ENCODE peak calls at places on chromosomes 13 and 19, in ten cellular contexts. L is uterus; V is activated B cell treated with CpG ODN at 0.5 μM for 24 hours; Y is fibroblast of the conjunctiva; H is activated CD4-positive, CD25-positive, alpha-beta regulatory T cell treated with anti-CD3 and anti-CD28 coated beads, Interleukin-2, amount 50 U/mL, for 16 hours; G is NCI-H82; D is GM03348; K is GM04504; B is HS-27A; Z is NCI-H774. F is an unnamed sample.

GRCh38 chr19:57103573-57104277 is 16.1 kb upstream of the USP29 start:
- DNase-seq in L (peak), V (peak), H (peak), K (peak), B (peak), D (peak), G (peak), Z (peak), Y (peak), F (no peak)

GRCh38 chr19:47231215-47232054 is 436 bp upstream of the BBC3 start:
- DNase-seq in H (peak), L (peak), V (peak), B (no peak), Y (peak), D (peak), Z (peak), K (peak), G (peak), F (no peak)

GRCh38 chr13:83024226-83024625 is 858.0 kb downstream of the SLITRK1 start:
- DNase-seq in D (peak), Z (no peak), Y (no peak), B (no peak), L (no peak), V (no peak), K (no peak), H (no peak), G (no peak), F (no peak)

GRCh38 chr13:53151692-53152421 is 123.2 kb downstream of the OLFM4 start:
- DNase-seq in L (peak), D (peak), G (peak), B (no peak), Z (peak), Y (peak), K (no peak), H (no peak), V (no peak), F (no peak)

GRCh38 chr19:7602240-7602934 is 6.7 kb downstream of the CAMSAP3 start:
- DNase-seq in K (no peak), Y (no peak), V (no peak), Z (no peak), G (no peak), D (no peak), B (no peak), H (no peak), L (no peak), F (no peak)

GRCh38 chr19:6381030-6381750 is 5.5 kb upstream of the PSPN start:
- DNase-seq in L (no peak), B (no peak), G (peak), V (no peak), Y (no peak), H (no peak), D (no peak), Z (no peak), K (no peak), F (no peak)

GRCh38 chr13:74570834-74571233 is 436.6 kb upstream of the KLF12 start:
- DNase-seq in V (no peak), B (no peak), Z (no peak), Y (peak), H (no peak), G (no peak), D (no peak), L (no peak), K (no peak), F (no peak)

GRCh38 chr13:40342901-40343300 is 323.5 kb downstream of the FOXO1 start:
- DNase-seq in H (no peak), B (no peak), Z (no peak), G (no peak), Y (no peak), L (no peak), K (no peak), D (no peak), V (no peak), F (no peak)

GRCh38 chr13:30049692-30050091 is 199.3 kb upstream of the UBL3 start:
- DNase-seq in Y (no peak), H (no peak), K (no peak), L (no peak), Z (no peak), B (no peak), G (no peak), D (no peak), V (no peak), F (no peak)

GRCh38 chr13:106566682-106567420 is 1.1 kb downstream of the ARGLU1 start:
- DNase-seq in K (no peak), V (no peak), H (no peak), L (peak), D (peak), G (peak), Y (peak), B (no peak), Z (peak), F (peak)

GRCh38 chr13:49996951-49997895 is at the start of gene TRIM13:
- DNase-seq in D (peak), Y (peak), B (peak), V (peak), K (peak), L (peak), Z (peak), H (peak), G (peak), F (peak)

GRCh38 chr13:31742102-31742695 is 2.9 kb downstream of the RXFP2 start:
- DNase-seq in G (peak), Y (peak), L (peak), K (peak), V (peak), H (peak), B (no peak), D (peak), Z (peak), F (no peak)

GRCh38 chr19:48551437-48552302 is at the start of gene SULT2B1:
- DNase-seq in D (no peak), L (no peak), H (no peak), V (no peak), G (no peak), K (no peak), B (no peak), Y (no peak), Z (peak), F (no peak)

GRCh38 chr19:13850910-13851753 is 25.8 kb upstream of the NANOS3 start:
- DNase-seq in V (peak), D (peak), H (no peak), B (no peak), Z (peak), L (peak), Y (peak), K (peak), G (no peak), F (peak)

GRCh38 chr19:50333737-50334617 is 4.8 kb upstream of the KCNC3 start:
- DNase-seq in D (peak), Z (peak), V (peak), B (no peak), H (peak), K (peak), Y (peak), L (peak), G (peak), F (no peak)

GRCh38 chr19:46271488-46272197 is 25.2 kb upstream of the HIF3A start:
- DNase-seq in L (peak), K (peak), V (no peak), B (no peak), Z (no peak), G (no peak), H (no peak), Y (no peak), D (peak), F (no peak)

GRCh38 chr13:51837016-51837415 is 8.0 kb downstream of the TMEM272 start:
- DNase-seq in V (no peak), B (no peak), Y (no peak), D (no peak), H (no peak), Z (no peak), K (no peak), L (no peak), G (no peak), F (no peak)

GRCh38 chr19:18257503-18258470 is 16.5 kb downstream of the IQCN start:
- DNase-seq in B (no peak), V (no peak), L (no peak), Z (no peak), G (no peak), H (no peak), Y (no peak), K (no peak), D (no peak), F (no peak)

GRCh38 chr13:77388944-77389616 is 62.2 kb upstream of the MYCBP2 start:
- DNase-seq in Z (no peak), L (no peak), B (no peak), D (no peak), Y (no peak), K (no peak), V (no peak), G (no peak), H (no peak), F (no peak)

GRCh38 chr13:105050696-105051095 is 1484.8 kb downstream of the EFNB2 start:
- DNase-seq in H (no peak), Z (no peak), D (no peak), L (no peak), G (no peak), V (no peak), K (no peak), Y (no peak), B (peak), F (no peak)

GRCh38 chr13:84400711-84401110 is 518.4 kb upstream of the SLITRK1 start:
- DNase-seq in K (peak), V (no peak), D (peak), H (no peak), B (peak), Z (no peak), G (no peak), Y (peak), L (no peak), F (no peak)

GRCh38 chr19:46107371-46107770 is 17.1 kb downstream of the IGFL3 start:
- DNase-seq in H (no peak), G (no peak), Z (no peak), K (peak), B (no peak), Y (no peak), V (no peak), D (peak), L (no peak), F (no peak)

GRCh38 chr13:106373989-106374572 is 161.4 kb downstream of the EFNB2 start:
- DNase-seq in B (no peak), Y (peak), D (no peak), Z (no peak), H (no peak), G (no peak), K (peak), V (no peak), L (peak), F (no peak)

GRCh38 chr13:108425056-108425455 is 155.5 kb downstream of the TNFSF13B start:
- DNase-seq in B (no peak), V (no peak), Y (no peak), D (no peak), Z (no peak), K (no peak), L (no peak), H (no peak), G (no peak), F (no peak)

GRCh38 chr13:99256709-99257108 is 1.5 kb downstream of the GPR18 start:
- DNase-seq in B (no peak), G (no peak), K (no peak), D (peak), Z (no peak), H (no peak), Y (no peak), L (no peak), V (no peak), F (no peak)

GRCh38 chr13:36432106-36432544 is at the start of gene CCNA1:
- DNase-seq in K (no peak), G (peak), V (peak), Y (no peak), Z (peak), L (peak), B (no peak), H (no peak), D (no peak), F (peak)

GRCh38 chr13:102703721-102704035 is 8.8 kb upstream of the METTL21C start:
- DNase-seq in G (no peak), D (no peak), V (no peak), B (no peak), H (no peak), L (no peak), Y (no peak), Z (no peak), K (no peak), F (no peak)

GRCh38 chr19:45130888-45131615 is 29.7 kb downstream of the NKPD1 start:
- DNase-seq in K (no peak), V (no peak), Z (peak), Y (no peak), D (no peak), G (peak), L (no peak), B (no peak), H (no peak), F (peak)

GRCh38 chr19:38037151-38037611 is 130.2 kb downstream of the SIPA1L3 start:
- DNase-seq in G (peak), B (no peak), Y (no peak), H (no peak), K (no peak), L (no peak), V (no peak), D (no peak), Z (peak), F (no peak)

GRCh38 chr13:72820156-72820897 is 38.4 kb downstream of the PIBF1 start:
- DNase-seq in Y (no peak), D (peak), K (peak), Z (no peak), V (no peak), H (no peak), L (no peak), G (peak), B (no peak), F (no peak)

GRCh38 chr13:95641961-95642621 is 2.4 kb downstream of the DZIP1 start:
- DNase-seq in K (peak), B (no peak), H (no peak), L (peak), D (peak), Z (no peak), Y (no peak), V (no peak), G (no peak), F (no peak)

GRCh38 chr13:102286326-102286725 is 115.5 kb downstream of the FGF14 start:
- DNase-seq in Z (no peak), B (peak), G (no peak), Y (peak), L (no peak), H (no peak), D (peak), V (no peak), K (peak), F (no peak)

F was measured in RWPE2.